ENCODE peak calls at places on chromosomes 1 and 21, in seven cellular contexts. One of them, this sample, is unnamed.

GRCh38 chr1:228986093-228986904 is 251.0 kb downstream of the RHOU start:
- DNase-seq in H1: no peak
- DNase-seq in K562: no peak
- DNase-seq in GM12892: no peak
- DNase-seq in GM12891: no peak
- DNase-seq in SK-N-SH: no peak
- DNase-seq in GM12878: no peak
- DNase-seq in this sample: no peak

GRCh38 chr1:154767315-154768240 is 102.5 kb downstream of the KCNN3 start:
- DNase-seq in GM12878: no peak
- DNase-seq in GM12892: no peak
- DNase-seq in H1: no peak
- DNase-seq in SK-N-SH: peak
- DNase-seq in GM12891: no peak
- DNase-seq in K562: no peak
- DNase-seq in this sample: no peak

GRCh38 chr1:203120325-203121138 is 7.0 kb upstream of the ADORA1 start:
- DNase-seq in H1: no peak
- DNase-seq in K562: no peak
- DNase-seq in GM12891: no peak
- DNase-seq in GM12892: no peak
- DNase-seq in GM12878: no peak
- DNase-seq in SK-N-SH: no peak
- DNase-seq in this sample: no peak

GRCh38 chr1:17538428-17539130 is 919 bp upstream of the ARHGEF10L start:
- DNase-seq in SK-N-SH: peak
- DNase-seq in H1: no peak
- DNase-seq in GM12878: no peak
- DNase-seq in GM12891: no peak
- DNase-seq in K562: no peak
- DNase-seq in GM12892: no peak
- DNase-seq in this sample: peak

GRCh38 chr1:222928212-222928611 is 113.4 kb downstream of the DISP1 start:
- DNase-seq in GM12891: no peak
- DNase-seq in H1: peak
- DNase-seq in GM12892: no peak
- DNase-seq in SK-N-SH: peak
- DNase-seq in GM12878: no peak
- DNase-seq in K562: no peak
- DNase-seq in this sample: peak

GRCh38 chr1:27045973-27046558 is 33.4 kb upstream of the TENT5B start:
- DNase-seq in H1: peak
- DNase-seq in K562: peak
- DNase-seq in SK-N-SH: peak
- DNase-seq in GM12891: no peak
- DNase-seq in GM12892: peak
- DNase-seq in GM12878: no peak
- DNase-seq in this sample: peak

GRCh38 chr1:42941640-42942330 is 16.9 kb downstream of the SLC2A1 start:
- DNase-seq in H1: no peak
- DNase-seq in GM12878: no peak
- DNase-seq in K562: peak
- DNase-seq in GM12892: no peak
- DNase-seq in SK-N-SH: no peak
- DNase-seq in GM12891: no peak
- DNase-seq in this sample: no peak

GRCh38 chr1:232123775-232124659 is 497.4 kb downstream of the DISC1 start:
- DNase-seq in GM12892: no peak
- DNase-seq in H1: no peak
- DNase-seq in K562: no peak
- DNase-seq in GM12891: no peak
- DNase-seq in SK-N-SH: no peak
- DNase-seq in GM12878: no peak
- DNase-seq in this sample: no peak

GRCh38 chr21:43903451-43904091 is 38.5 kb downstream of the AGPAT3 start:
- DNase-seq in GM12892: no peak
- DNase-seq in K562: no peak
- DNase-seq in H1: no peak
- DNase-seq in SK-N-SH: peak
- DNase-seq in GM12878: no peak
- DNase-seq in GM12891: no peak
- DNase-seq in this sample: no peak

GRCh38 chr1:113452921-113453770 is 62.8 kb downstream of the MAGI3 start:
- DNase-seq in K562: peak
- DNase-seq in GM12878: no peak
- DNase-seq in H1: no peak
- DNase-seq in SK-N-SH: peak
- DNase-seq in GM12891: no peak
- DNase-seq in GM12892: no peak
- DNase-seq in this sample: peak
- TF ChIP-seq TAF1 in K562: no peak
- TF ChIP-seq TAF1 in GM12878: no peak
- TF ChIP-seq TAF1 in H1: no peak
- TF ChIP-seq TAF1 in SK-N-SH: no peak
- TF ChIP-seq TAF1 in GM12891: no peak
- TF ChIP-seq TAF1 in GM12892: no peak
- TF ChIP-seq TAF1 in this sample: no peak

GRCh38 chr1:53725238-53725689 is 13.7 kb downstream of the GLIS1 start:
- DNase-seq in GM12892: no peak
- DNase-seq in K562: peak
- DNase-seq in SK-N-SH: peak
- DNase-seq in H1: peak
- DNase-seq in GM12878: no peak
- DNase-seq in GM12891: no peak
- DNase-seq in this sample: peak
- TF ChIP-seq TAF1 in GM12892: no peak
- TF ChIP-seq TAF1 in K562: no peak
- TF ChIP-seq TAF1 in SK-N-SH: no peak
- TF ChIP-seq TAF1 in H1: no peak
- TF ChIP-seq TAF1 in GM12878: no peak
- TF ChIP-seq TAF1 in GM12891: no peak
- TF ChIP-seq TAF1 in this sample: no peak

DNA sequence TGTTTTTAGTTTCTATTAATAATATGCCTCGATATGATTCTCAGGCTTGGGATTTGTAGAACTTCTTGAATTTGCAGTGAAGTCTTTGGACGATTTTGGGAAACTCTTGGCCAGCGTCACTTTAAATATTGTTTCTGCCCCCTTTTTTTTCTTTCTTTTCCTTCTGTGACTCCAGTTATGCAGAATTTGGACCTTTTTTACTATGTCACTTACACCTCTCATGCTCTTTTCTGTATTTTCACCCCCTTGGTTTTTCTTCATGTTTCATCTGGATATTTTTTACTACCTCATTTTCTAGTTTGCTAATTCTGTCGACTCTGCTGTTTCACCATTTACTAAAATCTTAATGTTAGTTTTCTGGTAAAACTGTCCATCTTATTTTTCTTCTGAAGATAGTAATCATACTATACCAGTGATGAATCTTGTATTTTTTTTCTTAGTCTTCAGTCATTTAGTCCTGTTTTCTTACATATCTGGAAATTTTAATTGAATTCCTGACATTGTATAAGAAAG is 173.6 kb downstream of the DHRS3 start:
- DNase-seq in H1: no peak
- DNase-seq in GM12891: no peak
- DNase-seq in SK-N-SH: no peak
- DNase-seq in GM12892: no peak
- DNase-seq in K562: no peak
- DNase-seq in GM12878: no peak
- DNase-seq in this sample: no peak
- TF ChIP-seq TAF1 in H1: no peak
- TF ChIP-seq TAF1 in GM12891: no peak
- TF ChIP-seq TAF1 in SK-N-SH: no peak
- TF ChIP-seq TAF1 in GM12892: no peak
- TF ChIP-seq TAF1 in K562: no peak
- TF ChIP-seq TAF1 in GM12878: no peak
- TF ChIP-seq TAF1 in this sample: no peak

DNA sequence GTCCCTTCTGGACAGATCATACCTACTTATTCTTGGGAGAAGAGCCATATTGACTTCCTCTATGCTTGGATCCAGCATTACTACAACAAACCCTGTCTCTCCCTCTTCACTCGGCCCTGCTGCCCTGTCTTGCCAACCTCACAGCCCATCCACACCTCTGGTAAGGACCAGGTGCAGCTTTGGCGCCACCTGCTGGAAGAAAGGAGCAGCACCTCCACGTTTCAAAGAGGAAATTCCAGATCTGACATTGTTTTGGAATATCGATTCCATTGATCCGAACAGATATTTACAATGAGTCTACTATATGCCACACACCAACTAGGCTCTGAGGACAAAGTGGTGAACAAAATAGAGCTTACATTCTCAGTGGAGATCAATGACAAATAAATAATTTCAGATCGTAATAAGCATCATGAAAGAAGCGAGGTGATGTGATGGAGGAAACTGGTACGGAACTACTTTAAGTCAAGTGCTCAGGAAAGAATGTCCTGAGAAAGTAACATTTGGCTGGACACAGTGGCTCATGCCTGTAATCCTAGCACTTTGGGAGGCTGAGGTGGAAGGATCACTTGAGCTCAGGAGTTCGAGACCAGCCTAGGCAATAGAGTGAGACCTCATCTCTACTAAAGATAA is 18.7 kb downstream of the MFSD2A start:
- DNase-seq in SK-N-SH: peak
- DNase-seq in GM12892: peak
- DNase-seq in GM12878: no peak
- DNase-seq in K562: peak
- DNase-seq in H1: peak
- DNase-seq in GM12891: peak
- DNase-seq in this sample: peak
- TF ChIP-seq TAF1 in SK-N-SH: no peak
- TF ChIP-seq TAF1 in GM12892: no peak
- TF ChIP-seq TAF1 in GM12878: no peak
- TF ChIP-seq TAF1 in K562: no peak
- TF ChIP-seq TAF1 in H1: no peak
- TF ChIP-seq TAF1 in GM12891: no peak
- TF ChIP-seq TAF1 in this sample: no peak

DNA sequence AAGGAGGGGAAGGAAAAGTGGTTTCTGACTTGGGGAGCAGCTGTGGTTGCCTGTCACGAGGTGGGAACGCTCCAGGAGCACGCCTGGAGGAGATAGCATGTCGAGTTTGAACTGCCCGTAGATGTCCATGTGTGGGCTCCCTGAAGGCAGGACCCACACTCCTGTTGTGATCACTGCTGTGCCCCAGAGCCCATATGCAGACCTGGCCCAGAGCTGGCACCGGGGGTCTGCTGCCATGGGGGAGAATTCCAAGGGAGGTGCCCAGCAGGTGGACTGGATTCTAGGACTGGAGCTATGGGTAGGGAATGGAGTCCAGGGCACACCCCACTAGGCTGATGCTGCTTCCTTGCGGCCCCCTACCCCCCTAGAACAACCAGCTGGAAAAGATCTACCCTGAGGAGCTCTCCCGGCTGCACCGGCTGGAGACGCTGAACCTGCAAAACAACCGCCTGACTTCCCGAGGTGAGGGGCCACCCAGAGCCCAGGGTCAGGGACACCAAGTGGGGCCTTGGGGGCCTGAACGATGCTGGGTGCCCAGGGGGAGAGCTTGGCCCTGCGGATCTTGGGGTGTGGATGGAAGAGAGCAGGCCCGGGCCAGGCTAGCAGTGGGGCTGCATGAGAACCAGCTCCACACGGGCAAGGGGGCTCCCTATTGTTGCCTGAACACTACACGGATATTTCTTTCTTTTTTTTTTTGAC is 9.3 kb downstream of the PODN start:
- DNase-seq in K562: no peak
- DNase-seq in H1: no peak
- DNase-seq in SK-N-SH: peak
- DNase-seq in GM12892: no peak
- DNase-seq in GM12891: peak
- DNase-seq in GM12878: no peak
- DNase-seq in this sample: no peak
- TF ChIP-seq TAF1 in K562: no peak
- TF ChIP-seq TAF1 in H1: no peak
- TF ChIP-seq TAF1 in SK-N-SH: no peak
- TF ChIP-seq TAF1 in GM12892: no peak
- TF ChIP-seq TAF1 in GM12891: no peak
- TF ChIP-seq TAF1 in GM12878: no peak
- TF ChIP-seq TAF1 in this sample: no peak

DNA sequence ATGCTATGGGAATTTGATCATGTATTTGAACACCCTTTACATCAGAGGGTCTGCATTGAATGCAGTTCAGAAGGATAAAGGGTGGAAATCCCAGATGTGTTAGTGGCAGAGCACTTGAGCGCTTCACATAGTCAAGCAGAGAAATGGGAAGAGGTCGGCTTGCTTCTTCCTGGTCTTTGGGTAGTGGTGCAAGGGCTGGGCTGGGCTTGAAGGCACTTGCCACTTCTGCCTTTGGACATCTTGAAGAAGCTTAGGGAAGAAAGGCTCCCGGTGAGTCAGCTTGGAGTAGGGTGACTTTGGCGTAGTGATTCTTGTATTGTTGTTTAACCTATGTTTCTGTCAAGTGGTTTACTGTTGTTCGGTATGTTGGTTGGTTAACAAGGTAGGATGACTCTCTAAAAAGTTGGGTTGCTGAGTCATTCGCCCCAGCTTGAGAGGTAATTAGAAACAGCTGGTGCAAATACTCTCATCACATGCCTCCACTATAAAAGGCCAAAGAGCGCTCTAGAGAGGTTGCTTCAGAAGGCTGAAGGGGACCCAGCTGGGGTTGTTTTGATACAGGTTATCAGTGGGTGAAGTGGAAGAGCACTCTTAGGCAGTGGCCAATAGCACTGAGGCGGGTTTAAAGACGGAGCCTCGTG is 1.3 kb downstream of the BACH1 start:
- DNase-seq in GM12891: no peak
- DNase-seq in GM12878: peak
- DNase-seq in GM12892: peak
- DNase-seq in SK-N-SH: peak
- DNase-seq in K562: peak
- DNase-seq in H1: no peak
- DNase-seq in this sample: peak
- TF ChIP-seq TAF1 in GM12891: peak
- TF ChIP-seq TAF1 in GM12878: no peak
- TF ChIP-seq TAF1 in GM12892: peak
- TF ChIP-seq TAF1 in SK-N-SH: no peak
- TF ChIP-seq TAF1 in K562: peak
- TF ChIP-seq TAF1 in H1: no peak
- TF ChIP-seq TAF1 in this sample: no peak

GRCh38 chr1:77857557-77857956 is 30.9 kb upstream of the NEXN start:
- DNase-seq in GM12891: no peak
- DNase-seq in GM12892: no peak
- DNase-seq in H1: no peak
- DNase-seq in GM12878: no peak
- DNase-seq in K562: no peak
- DNase-seq in SK-N-SH: no peak
- DNase-seq in this sample: no peak
- TF ChIP-seq TAF1 in GM12891: no peak
- TF ChIP-seq TAF1 in GM12892: no peak
- TF ChIP-seq TAF1 in H1: no peak
- TF ChIP-seq TAF1 in GM12878: no peak
- TF ChIP-seq TAF1 in K562: no peak
- TF ChIP-seq TAF1 in SK-N-SH: no peak
- TF ChIP-seq TAF1 in this sample: no peak

This sample was measured in HepG2.